ENCODE peak calls at places on chromosomes 13 and 19, in five cellular contexts. L, Z, S, R and N are unnamed samples.

GRCh38 chr13:23506821-23507210 is 63.4 kb upstream of the TNFRSF19 start:
- DNase-seq in L (peak; percentile 88), Z (no peak), S (no peak), R (no peak), N (no peak)

GRCh38 chr13:22505489-22505888 is 675.3 kb upstream of the SGCG start:
- DNase-seq in L (peak; percentile 87), Z (no peak), S (no peak), R (no peak), N (no peak)

GRCh38 chr19:29524201-29524911 is 1.4 kb upstream of the VSTM2B start:
- DNase-seq in L (no peak), Z (no peak), S (peak; percentile 2), R (peak; percentile 39), N (no peak)

GRCh38 chr19:41112728-41113290 is 1.4 kb upstream of the CYP2F1 start:
- DNase-seq in L (no peak), Z (no peak), S (no peak), R (no peak), N (no peak)

GRCh38 chr19:23118400-23118799 is 1.6 kb downstream of the ZNF730 start:
- DNase-seq in L (no peak), Z (no peak), S (no peak), R (no peak), N (no peak)

GRCh38 chr19:40700083-40700482 is 9.6 kb upstream of the NUMBL start:
- DNase-seq in L (no peak), Z (no peak), S (no peak), R (no peak), N (no peak)

GRCh38 chr19:30784850-30785459 is 412.8 kb downstream of the ZNF536 start:
- DNase-seq in L (peak; percentile 45), Z (peak; percentile 57), S (peak; percentile 43), R (peak; percentile 61), N (peak; percentile 59)

GRCh38 chr19:34350161-34350561 is 14.8 kb upstream of the GPI start:
- DNase-seq in L (no peak), Z (no peak), S (no peak), R (no peak), N (no peak)

GRCh38 chr19:30172643-30173242 is 199.4 kb upstream of the ZNF536 start:
- DNase-seq in L (no peak), Z (no peak), S (no peak), R (no peak), N (no peak)

GRCh38 chr13:28001049-28001448 is 12.6 kb upstream of the URAD start:
- DNase-seq in L (no peak), Z (no peak), S (no peak), R (no peak), N (no peak)

GRCh38 chr19:14629557-14629956 is 45.1 kb downstream of the ADGRE3 start:
- DNase-seq in L (no peak), Z (no peak), S (no peak), R (no peak), N (no peak)

GRCh38 chr19:5141926-5142724 is 173.2 kb downstream of the KDM4B start:
- DNase-seq in L (no peak), Z (no peak), S (no peak), R (peak; percentile 51), N (no peak)

DNA sequence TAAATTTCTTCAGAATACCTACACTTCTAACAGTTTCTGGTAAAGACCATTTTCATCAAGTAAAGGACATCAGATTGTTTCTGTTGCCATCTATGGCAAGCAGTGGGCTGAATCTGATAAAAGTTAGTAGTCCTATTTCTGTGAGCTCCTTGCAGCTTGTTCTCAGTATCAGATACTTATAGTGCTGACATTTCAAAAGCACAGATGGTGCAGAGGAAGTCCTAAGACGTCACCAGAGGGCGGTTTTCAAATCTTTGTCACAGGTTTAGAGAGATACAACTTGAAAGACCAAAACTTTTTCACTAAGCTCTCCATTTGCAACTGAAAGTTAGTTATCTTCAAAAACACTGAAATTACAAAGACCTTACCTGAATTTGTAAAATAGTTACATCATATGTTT is 719.8 kb downstream of the SLITRK1 start:
- DNase-seq in L (peak; percentile 17), Z (no peak), S (no peak), R (no peak), N (no peak)
- H3K27ac ChIP-seq in L (no peak overlapping the region), Z (no peak overlapping the region), S (no peak overlapping the region), R (no peak overlapping the region), N (no peak overlapping the region)

DNA sequence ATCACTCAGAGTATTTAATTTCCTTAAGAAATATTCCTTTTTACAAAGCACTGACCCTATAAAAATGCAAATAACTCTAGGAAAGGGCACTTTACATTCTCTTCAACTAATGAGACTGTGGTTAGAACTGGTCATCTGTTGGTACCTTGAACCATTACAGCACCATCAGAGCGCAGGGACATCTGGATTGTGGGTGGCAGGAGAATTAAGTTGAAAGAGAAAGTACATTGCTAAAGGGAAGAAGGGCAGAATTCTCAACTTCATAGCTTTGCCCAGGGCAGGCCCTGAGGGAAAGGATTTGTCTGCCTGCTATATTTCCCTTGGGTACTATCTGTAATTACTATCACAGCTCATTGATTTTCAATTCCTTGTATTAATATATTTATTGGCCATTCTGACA is 196.8 kb downstream of the KLF12 start:
- DNase-seq in L (no peak), Z (no peak), S (no peak), R (no peak), N (no peak)
- H3K4me1 ChIP-seq in L (peaks cover 11% of the 10 kb centered on the region), Z (no peaks in the 10 kb centered on the region), S (peaks cover 39% of the 10 kb centered on the region), R (peaks cover 5% of the 10 kb centered on the region), N (no peaks in the 10 kb centered on the region)

DNA sequence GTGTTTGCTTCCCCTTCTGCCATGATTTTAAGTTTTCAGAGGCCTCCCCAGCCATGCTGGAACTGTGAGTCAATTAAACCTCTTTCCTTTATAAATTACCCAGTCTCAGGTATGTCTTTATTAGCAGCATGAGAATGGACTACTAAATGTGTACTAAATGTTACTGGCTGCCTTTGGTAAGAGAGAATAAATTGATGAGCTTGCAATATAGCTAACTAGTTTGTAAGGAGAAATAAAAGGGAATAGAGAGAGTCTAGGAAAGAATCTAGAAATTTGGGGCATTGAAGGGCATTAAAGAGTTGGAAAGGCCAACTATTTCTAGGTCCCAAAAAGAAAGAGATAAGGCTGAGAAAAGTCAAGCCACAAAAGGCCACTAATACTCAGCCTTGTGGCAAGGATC is 5.5 kb upstream of the SOHLH2 start:
- DNase-seq in L (no peak), Z (no peak), S (no peak), R (no peak), N (no peak)
- TF ChIP-seq CTCF in L (no peak), Z (no peak), S (no peak), R (no peak), N (no peak)

GRCh38 chr13:57636811-57637210 is 5.3 kb downstream of the PCDH17 start:
- DNase-seq in L (no peak), Z (no peak), S (no peak), R (no peak), N (no peak)

GRCh38 chr13:57634829-57635165 is 3.3 kb downstream of the PCDH17 start:
- DNase-seq in L (no peak), Z (no peak), S (no peak), R (peak; percentile 47), N (no peak)

GRCh38 chr13:57637515-57637914 is 6.0 kb downstream of the PCDH17 start:
- DNase-seq in L (no peak), Z (no peak), S (no peak), R (no peak), N (no peak)

GRCh38 chr13:57633950-57634828 is 2.6 kb downstream of the PCDH17 start:
- DNase-seq in L (no peak), Z (no peak), S (no peak), R (no peak), N (no peak)

GRCh38 chr13:57635541-57635940 is 4.0 kb downstream of the PCDH17 start:
- DNase-seq in L (no peak), Z (no peak), S (no peak), R (no peak), N (no peak)
- H3K27ac ChIP-seq in L (no peak overlapping the region), Z (no peak overlapping the region), S (peak overlapping the region; percentile 86), R (no peak overlapping the region), N (no peak overlapping the region)

DNA sequence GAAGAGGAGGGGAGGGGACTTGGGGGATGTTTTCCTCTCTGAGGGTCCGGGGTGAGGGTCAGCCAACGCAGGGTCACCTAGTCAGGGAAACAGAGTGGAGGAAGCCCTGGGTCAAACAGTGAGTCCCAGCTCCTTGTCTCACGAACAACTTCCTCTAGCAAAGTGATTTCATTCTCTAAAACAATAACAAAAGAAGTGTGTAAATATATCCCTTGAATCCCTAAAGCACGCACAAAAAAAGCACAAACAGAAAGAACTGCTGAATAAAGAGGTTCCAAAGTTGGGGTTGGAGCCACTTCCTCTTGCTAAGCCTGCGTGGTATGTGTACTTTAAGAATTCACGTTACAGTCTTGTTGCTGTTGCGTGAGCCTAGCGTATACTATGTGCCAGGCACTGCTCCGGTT is 1.5 kb upstream of the C5AR2 start:
- DNase-seq in L (peak; percentile 57), Z (no peak), S (no peak), R (no peak), N (no peak)
- H3K4me1 ChIP-seq in L (no peaks in the 10 kb centered on the region), Z (peaks cover 5% of the 10 kb centered on the region), S (no peaks in the 10 kb centered on the region), R (no peaks in the 10 kb centered on the region), N (no peaks in the 10 kb centered on the region)